ENCODE peak calls at places on chromosome 10, in ten cellular contexts. One of them, this sample, is unnamed. For H3K36me3, the result is how much of the 10 kb centered on the place peaks cover.

GRCh38 chr10:79483948-79484347 is 28.4 kb upstream of the EIF5AL1 start:
- DNase-seq in heart left ventricle: peak
- DNase-seq in tibial nerve: peak
- DNase-seq in endothelial cell of umbilical vein: no peak
- DNase-seq in gastrocnemius medialis: no peak
- DNase-seq in spleen: no peak
- DNase-seq in adrenal gland: no peak
- DNase-seq in IMR-90: peak
- DNase-seq in body of pancreas: peak
- DNase-seq in Peyer's patch: no peak
- DNase-seq in this sample: peak

GRCh38 chr10:44380829-44381600 is 3.9 kb downstream of the CXCL12 start:
- DNase-seq in endothelial cell of umbilical vein: no peak
- DNase-seq in tibial nerve: no peak
- DNase-seq in adrenal gland: no peak
- DNase-seq in body of pancreas: peak
- DNase-seq in heart left ventricle: no peak
- DNase-seq in Peyer's patch: peak
- DNase-seq in IMR-90: no peak
- DNase-seq in gastrocnemius medialis: peak
- DNase-seq in spleen: peak
- DNase-seq in this sample: peak

GRCh38 chr10:48884337-48885045 is 55.1 kb downstream of the LRRC18 start:
- DNase-seq in IMR-90: no peak
- DNase-seq in gastrocnemius medialis: no peak
- DNase-seq in spleen: no peak
- DNase-seq in body of pancreas: no peak
- DNase-seq in endothelial cell of umbilical vein: no peak
- DNase-seq in Peyer's patch: no peak
- DNase-seq in tibial nerve: no peak
- DNase-seq in heart left ventricle: no peak
- DNase-seq in adrenal gland: no peak
- DNase-seq in this sample: no peak

GRCh38 chr10:78529262-78529661 is 495.6 kb downstream of the RPS24 start:
- DNase-seq in endothelial cell of umbilical vein: no peak
- DNase-seq in body of pancreas: no peak
- DNase-seq in IMR-90: no peak
- DNase-seq in Peyer's patch: no peak
- DNase-seq in heart left ventricle: no peak
- DNase-seq in adrenal gland: no peak
- DNase-seq in gastrocnemius medialis: no peak
- DNase-seq in spleen: no peak
- DNase-seq in tibial nerve: no peak
- DNase-seq in this sample: no peak

GRCh38 chr10:16519908-16520861 is 1.5 kb downstream of the C1QL3 start:
- DNase-seq in endothelial cell of umbilical vein: no peak
- DNase-seq in body of pancreas: no peak
- DNase-seq in adrenal gland: no peak
- DNase-seq in gastrocnemius medialis: no peak
- DNase-seq in IMR-90: no peak
- DNase-seq in tibial nerve: no peak
- DNase-seq in heart left ventricle: no peak
- DNase-seq in Peyer's patch: no peak
- DNase-seq in spleen: no peak
- DNase-seq in this sample: no peak

GRCh38 chr10:111207525-111207924 is 130.7 kb downstream of the ADRA2A start:
- DNase-seq in adrenal gland: no peak
- DNase-seq in endothelial cell of umbilical vein: no peak
- DNase-seq in tibial nerve: no peak
- DNase-seq in heart left ventricle: no peak
- DNase-seq in spleen: no peak
- DNase-seq in Peyer's patch: peak
- DNase-seq in IMR-90: no peak
- DNase-seq in body of pancreas: peak
- DNase-seq in gastrocnemius medialis: no peak
- DNase-seq in this sample: no peak

GRCh38 chr10:33332183-33333031 is 2.1 kb downstream of the NRP1 start:
- DNase-seq in heart left ventricle: no peak
- DNase-seq in gastrocnemius medialis: no peak
- DNase-seq in tibial nerve: no peak
- DNase-seq in adrenal gland: no peak
- DNase-seq in body of pancreas: no peak
- DNase-seq in IMR-90: peak
- DNase-seq in endothelial cell of umbilical vein: peak
- DNase-seq in Peyer's patch: no peak
- DNase-seq in spleen: no peak
- DNase-seq in this sample: no peak

GRCh38 chr10:131200856-131201470 is 110.6 kb downstream of the TCERG1L start:
- DNase-seq in IMR-90: no peak
- DNase-seq in spleen: peak
- DNase-seq in tibial nerve: no peak
- DNase-seq in gastrocnemius medialis: no peak
- DNase-seq in Peyer's patch: peak
- DNase-seq in endothelial cell of umbilical vein: no peak
- DNase-seq in heart left ventricle: no peak
- DNase-seq in body of pancreas: no peak
- DNase-seq in adrenal gland: no peak
- DNase-seq in this sample: peak

GRCh38 chr10:35336084-35336831 is at the start of gene CCNY:
- DNase-seq in endothelial cell of umbilical vein: peak
- DNase-seq in spleen: peak
- DNase-seq in body of pancreas: peak
- DNase-seq in IMR-90: peak
- DNase-seq in tibial nerve: peak
- DNase-seq in heart left ventricle: peak
- DNase-seq in adrenal gland: peak
- DNase-seq in Peyer's patch: peak
- DNase-seq in gastrocnemius medialis: peak
- DNase-seq in this sample: peak

GRCh38 chr10:29119374-29119773 is 169.5 kb upstream of the LYZL1 start:
- DNase-seq in spleen: no peak
- DNase-seq in body of pancreas: peak
- DNase-seq in endothelial cell of umbilical vein: peak
- DNase-seq in adrenal gland: peak
- DNase-seq in gastrocnemius medialis: no peak
- DNase-seq in Peyer's patch: peak
- DNase-seq in IMR-90: peak
- DNase-seq in heart left ventricle: no peak
- DNase-seq in tibial nerve: no peak
- DNase-seq in this sample: peak
- TF ChIP-seq CTCF in spleen: peak
- TF ChIP-seq CTCF in body of pancreas: peak
- TF ChIP-seq CTCF in endothelial cell of umbilical vein: peak
- TF ChIP-seq CTCF in adrenal gland: no peak
- TF ChIP-seq CTCF in gastrocnemius medialis: no peak
- TF ChIP-seq CTCF in Peyer's patch: no peak
- TF ChIP-seq CTCF in IMR-90: peak
- TF ChIP-seq CTCF in heart left ventricle: peak
- TF ChIP-seq CTCF in tibial nerve: no peak
- TF ChIP-seq CTCF in this sample: no peak

GRCh38 chr10:70404906-70405824 is 1.2 kb downstream of the EIF4EBP2 start:
- DNase-seq in gastrocnemius medialis: peak
- DNase-seq in heart left ventricle: peak
- DNase-seq in adrenal gland: peak
- DNase-seq in Peyer's patch: peak
- DNase-seq in body of pancreas: peak
- DNase-seq in spleen: peak
- DNase-seq in tibial nerve: peak
- DNase-seq in endothelial cell of umbilical vein: peak
- DNase-seq in IMR-90: peak
- DNase-seq in this sample: peak

GRCh38 chr10:70403483-70404035 is 386 bp upstream of the EIF4EBP2 start:
- DNase-seq in Peyer's patch: no peak
- DNase-seq in body of pancreas: no peak
- DNase-seq in adrenal gland: no peak
- DNase-seq in IMR-90: no peak
- DNase-seq in endothelial cell of umbilical vein: no peak
- DNase-seq in gastrocnemius medialis: no peak
- DNase-seq in spleen: no peak
- DNase-seq in tibial nerve: no peak
- DNase-seq in heart left ventricle: no peak
- DNase-seq in this sample: no peak

GRCh38 chr10:70409772-70410171 is 5.8 kb downstream of the EIF4EBP2 start:
- DNase-seq in tibial nerve: no peak
- DNase-seq in body of pancreas: no peak
- DNase-seq in heart left ventricle: no peak
- DNase-seq in IMR-90: no peak
- DNase-seq in adrenal gland: no peak
- DNase-seq in Peyer's patch: no peak
- DNase-seq in spleen: no peak
- DNase-seq in endothelial cell of umbilical vein: no peak
- DNase-seq in gastrocnemius medialis: no peak
- DNase-seq in this sample: no peak

GRCh38 chr10:70399177-70399576 is 4.8 kb upstream of the EIF4EBP2 start:
- DNase-seq in adrenal gland: no peak
- DNase-seq in tibial nerve: no peak
- DNase-seq in IMR-90: no peak
- DNase-seq in endothelial cell of umbilical vein: no peak
- DNase-seq in gastrocnemius medialis: no peak
- DNase-seq in Peyer's patch: no peak
- DNase-seq in body of pancreas: no peak
- DNase-seq in heart left ventricle: no peak
- DNase-seq in spleen: no peak
- DNase-seq in this sample: no peak

GRCh38 chr10:70404036-70404905 is at the start of gene EIF4EBP2:
- DNase-seq in Peyer's patch: peak
- DNase-seq in IMR-90: peak
- DNase-seq in endothelial cell of umbilical vein: peak
- DNase-seq in gastrocnemius medialis: peak
- DNase-seq in spleen: peak
- DNase-seq in heart left ventricle: peak
- DNase-seq in adrenal gland: peak
- DNase-seq in tibial nerve: peak
- DNase-seq in body of pancreas: peak
- DNase-seq in this sample: peak
- TF ChIP-seq POLR2A in Peyer's patch: peak
- TF ChIP-seq POLR2A in IMR-90: peak
- TF ChIP-seq POLR2A in endothelial cell of umbilical vein: peak
- TF ChIP-seq POLR2A in gastrocnemius medialis: peak
- TF ChIP-seq POLR2A in spleen: peak
- TF ChIP-seq POLR2A in heart left ventricle: peak
- TF ChIP-seq POLR2A in adrenal gland: peak
- TF ChIP-seq POLR2A in tibial nerve: peak
- TF ChIP-seq POLR2A in body of pancreas: peak
- TF ChIP-seq POLR2A in this sample: peak

GRCh38 chr10:60714242-60714641 is 64.0 kb upstream of the CDK1 start:
- DNase-seq in Peyer's patch: no peak
- DNase-seq in heart left ventricle: no peak
- DNase-seq in tibial nerve: no peak
- DNase-seq in body of pancreas: no peak
- DNase-seq in endothelial cell of umbilical vein: no peak
- DNase-seq in IMR-90: no peak
- DNase-seq in gastrocnemius medialis: no peak
- DNase-seq in spleen: no peak
- DNase-seq in adrenal gland: no peak
- DNase-seq in this sample: no peak

GRCh38 chr10:60710041-60710440 is 68.2 kb upstream of the CDK1 start:
- DNase-seq in IMR-90: no peak
- DNase-seq in endothelial cell of umbilical vein: no peak
- DNase-seq in adrenal gland: no peak
- DNase-seq in body of pancreas: no peak
- DNase-seq in heart left ventricle: no peak
- DNase-seq in tibial nerve: no peak
- DNase-seq in gastrocnemius medialis: no peak
- DNase-seq in Peyer's patch: no peak
- DNase-seq in spleen: no peak
- DNase-seq in this sample: no peak

GRCh38 chr10:60708666-60709065 is 69.6 kb upstream of the CDK1 start:
- DNase-seq in heart left ventricle: no peak
- DNase-seq in gastrocnemius medialis: no peak
- DNase-seq in endothelial cell of umbilical vein: no peak
- DNase-seq in Peyer's patch: no peak
- DNase-seq in spleen: no peak
- DNase-seq in IMR-90: no peak
- DNase-seq in adrenal gland: no peak
- DNase-seq in tibial nerve: no peak
- DNase-seq in body of pancreas: no peak
- DNase-seq in this sample: no peak

GRCh38 chr10:60707841-60708240 is 70.4 kb upstream of the CDK1 start:
- DNase-seq in gastrocnemius medialis: no peak
- DNase-seq in heart left ventricle: no peak
- DNase-seq in adrenal gland: no peak
- DNase-seq in endothelial cell of umbilical vein: no peak
- DNase-seq in spleen: no peak
- DNase-seq in body of pancreas: no peak
- DNase-seq in Peyer's patch: peak
- DNase-seq in tibial nerve: no peak
- DNase-seq in IMR-90: no peak
- DNase-seq in this sample: no peak

DNA sequence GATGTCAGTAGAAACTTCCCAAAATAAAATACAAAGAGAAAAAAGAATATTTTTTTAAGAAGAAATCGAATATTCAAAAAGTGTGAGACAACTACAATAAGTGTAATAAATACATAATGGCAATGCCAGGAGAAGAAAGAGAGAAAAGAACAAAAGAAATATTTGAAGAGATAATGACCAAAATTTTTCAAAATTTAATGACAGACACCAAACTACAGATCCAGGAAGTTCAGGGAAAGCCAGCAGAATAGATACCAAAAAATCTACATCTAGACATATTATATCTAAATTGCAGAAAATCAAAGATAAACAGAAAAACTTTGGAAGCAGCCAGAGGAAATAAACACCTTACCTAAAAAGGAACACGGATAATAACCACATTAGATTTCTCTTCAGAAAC is 66.8 kb upstream of the CDK1 start:
- DNase-seq in body of pancreas: no peak
- DNase-seq in endothelial cell of umbilical vein: no peak
- DNase-seq in Peyer's patch: no peak
- DNase-seq in heart left ventricle: no peak
- DNase-seq in gastrocnemius medialis: no peak
- DNase-seq in adrenal gland: no peak
- DNase-seq in tibial nerve: no peak
- DNase-seq in IMR-90: no peak
- DNase-seq in spleen: no peak
- DNase-seq in this sample: no peak
- H3K36me3 ChIP-seq in body of pancreas: under half
- H3K36me3 ChIP-seq in endothelial cell of umbilical vein: under half
- H3K36me3 ChIP-seq in Peyer's patch: under half
- H3K36me3 ChIP-seq in heart left ventricle: under half
- H3K36me3 ChIP-seq in gastrocnemius medialis: under half
- H3K36me3 ChIP-seq in adrenal gland: under half
- H3K36me3 ChIP-seq in tibial nerve: under half
- H3K36me3 ChIP-seq in IMR-90: under half
- H3K36me3 ChIP-seq in spleen: under half
- H3K36me3 ChIP-seq in this sample: under half

GRCh38 chr10:11110499-11110898 is 92.8 kb downstream of the CELF2 start:
- DNase-seq in tibial nerve: no peak
- DNase-seq in spleen: no peak
- DNase-seq in heart left ventricle: no peak
- DNase-seq in Peyer's patch: no peak
- DNase-seq in IMR-90: no peak
- DNase-seq in gastrocnemius medialis: no peak
- DNase-seq in endothelial cell of umbilical vein: no peak
- DNase-seq in adrenal gland: no peak
- DNase-seq in body of pancreas: no peak
- DNase-seq in this sample: no peak
- TF ChIP-seq CTCF in tibial nerve: no peak
- TF ChIP-seq CTCF in spleen: no peak
- TF ChIP-seq CTCF in heart left ventricle: no peak
- TF ChIP-seq CTCF in Peyer's patch: no peak
- TF ChIP-seq CTCF in IMR-90: no peak
- TF ChIP-seq CTCF in gastrocnemius medialis: no peak
- TF ChIP-seq CTCF in endothelial cell of umbilical vein: no peak
- TF ChIP-seq CTCF in adrenal gland: no peak
- TF ChIP-seq CTCF in body of pancreas: no peak
- TF ChIP-seq CTCF in this sample: no peak

This sample was measured in uterus.